ENCODE peak calls at places on chromosomes 5 and 9, in four cellular contexts. Q is left ventricle myocardium inferior, P is choroid plexus epithelial cell, H is cardiac fibroblast. F is an unnamed sample.

GRCh38 chr5:42756630-42757601 is at the start of gene CCDC152:
- DNase-seq in Q (no peak), H (peak), P (peak), F (peak)

GRCh38 chr9:38423939-38424843 is at the start of gene IGFBPL1:
- DNase-seq in P (peak), Q (no peak), H (no peak), F (no peak)

GRCh38 chr5:77771452-77771851 is 4.7 kb downstream of the TBCA start:
- DNase-seq in H (no peak), P (no peak), Q (no peak), F (no peak)

GRCh38 chr9:75930193-75930592 is 39.7 kb downstream of the PCSK5 start:
- DNase-seq in Q (no peak), P (no peak), H (no peak), F (no peak)

GRCh38 chr9:128992995-128993394 is 35.1 kb downstream of the SH3GLB2 start:
- DNase-seq in H (peak), P (peak), Q (no peak), F (peak)

GRCh38 chr5:145739824-145740223 is 95.3 kb downstream of the PRELID2 start:
- DNase-seq in P (no peak), Q (no peak), H (no peak), F (no peak)

GRCh38 chr9:36470891-36471290 is 70.8 kb upstream of the RNF38 start:
- DNase-seq in Q (peak), H (peak), P (peak), F (peak)

GRCh38 chr9:109708507-109708945 is 71.5 kb upstream of the PALM2AKAP2 start:
- DNase-seq in Q (no peak), P (peak), H (peak), F (no peak)

GRCh38 chr5:45417285-45417996 is 278.7 kb downstream of the HCN1 start:
- DNase-seq in P (no peak), Q (no peak), H (no peak), F (no peak)

GRCh38 chr9:34603610-34604231 is 8.2 kb downstream of the RPP25L start:
- DNase-seq in Q (peak), P (peak), H (peak), F (peak)

GRCh38 chr5:144332265-144332664 is 161.6 kb downstream of the KCTD16 start:
- DNase-seq in P (peak), H (no peak), Q (no peak), F (no peak)

GRCh38 chr9:127599550-127599891 is 12.6 kb upstream of the STXBP1 start:
- DNase-seq in H (no peak), P (no peak), Q (no peak), F (no peak)

GRCh38 chr9:78566948-78567675 is 270.2 kb downstream of the PSAT1 start:
- DNase-seq in P (peak), Q (no peak), H (peak), F (peak)

GRCh38 chr5:10762178-10762775 is 1.2 kb upstream of the DAP start:
- DNase-seq in Q (peak), P (no peak), H (peak), F (no peak)

GRCh38 chr5:171607863-171608262 is 177.8 kb upstream of the SMIM23 start:
- DNase-seq in H (no peak), Q (no peak), P (no peak), F (no peak)

GRCh38 chr5:94705427-94705826 is 87.0 kb downstream of the SLF1 start:
- DNase-seq in H (no peak), Q (no peak), P (peak), F (peak)

GRCh38 chr9:122158202-122158601 is 1.4 kb downstream of the NDUFA8 start:
- DNase-seq in Q (no peak), P (peak), H (peak), F (peak)

GRCh38 chr5:21219255-21219654 is 1231.3 kb upstream of the CDH18 start:
- DNase-seq in P (peak), H (no peak), Q (no peak), F (no peak)

GRCh38 chr5:51997908-51998307 is 614.7 kb downstream of the ISL1 start:
- DNase-seq in H (no peak), Q (no peak), P (no peak), F (no peak)

GRCh38 chr5:146703899-146704298 is 174.7 kb downstream of the PPP2R2B start:
- DNase-seq in P (no peak), H (no peak), Q (no peak), F (no peak)

GRCh38 chr9:71627537-71627936 is 140.8 kb downstream of the CEMIP2 start:
- DNase-seq in P (no peak), H (no peak), Q (no peak), F (no peak)

GRCh38 chr9:93651521-93651950 is 75.2 kb downstream of the PHF2 start:
- DNase-seq in Q (peak), H (no peak), P (no peak), F (no peak)

GRCh38 chr9:93712896-93713295 is 136.5 kb downstream of the PHF2 start:
- DNase-seq in Q (no peak), H (no peak), P (no peak), F (no peak)

GRCh38 chr5:77798448-77798847 is 22.3 kb upstream of the TBCA start:
- DNase-seq in P (no peak), H (no peak), Q (no peak), F (no peak)

GRCh38 chr9:118761016-118761790 is 608.0 kb downstream of the BRINP1 start:
- DNase-seq in Q (no peak), H (no peak), P (no peak), F (no peak)
- TF ChIP-seq CTCF in Q (no peak), H (no peak), P (no peak), F (no peak)

GRCh38 chr5:141560141-141560540 is 58.7 kb downstream of the DIAPH1 start:
- DNase-seq in H (peak), Q (no peak), P (peak), F (peak)

GRCh38 chr5:141559481-141559880 is 59.3 kb downstream of the DIAPH1 start:
- DNase-seq in H (peak), P (peak), Q (no peak), F (peak)

GRCh38 chr5:141558150-141558549 is 60.6 kb downstream of the DIAPH1 start:
- DNase-seq in H (peak), P (peak), Q (no peak), F (peak)

GRCh38 chr5:141560725-141561483 is 57.9 kb downstream of the DIAPH1 start:
- DNase-seq in H (peak), Q (peak), P (peak), F (peak)

DNA sequence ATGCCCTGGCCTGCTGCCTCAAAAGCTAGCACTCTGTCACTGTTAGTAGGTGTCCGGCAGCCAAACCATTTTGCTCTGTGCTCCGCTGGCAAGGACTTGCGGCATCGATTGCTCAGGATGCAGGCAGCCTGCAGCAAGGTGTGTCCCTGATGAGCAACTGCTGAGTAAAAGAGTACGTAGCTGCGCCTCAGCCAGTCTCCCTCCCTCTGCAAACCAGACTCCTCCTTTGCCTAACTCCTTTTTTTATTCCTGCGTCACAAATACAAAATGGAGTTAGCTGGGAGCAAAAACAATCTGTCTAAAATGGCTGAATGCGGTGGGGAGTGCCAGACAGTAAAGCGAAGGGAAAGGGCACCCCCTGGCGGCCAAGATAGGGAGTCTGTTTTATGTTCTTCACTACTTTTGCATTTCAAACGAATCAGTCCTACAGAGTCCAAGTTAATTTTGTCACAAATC is 61.1 kb downstream of the DIAPH1 start:
- DNase-seq in Q (peak), H (peak), P (peak), F (peak)
- H3K4me3 ChIP-seq in Q (peak), H (peak), P (peak), F (peak)

GRCh38 chr5:7805379-7805778 is 45.6 kb downstream of the CFAP90 start:
- DNase-seq in Q (no peak), P (peak), H (no peak), F (no peak)
- TF ChIP-seq CTCF in Q (no peak), P (peak), H (no peak), F (peak)

DNA sequence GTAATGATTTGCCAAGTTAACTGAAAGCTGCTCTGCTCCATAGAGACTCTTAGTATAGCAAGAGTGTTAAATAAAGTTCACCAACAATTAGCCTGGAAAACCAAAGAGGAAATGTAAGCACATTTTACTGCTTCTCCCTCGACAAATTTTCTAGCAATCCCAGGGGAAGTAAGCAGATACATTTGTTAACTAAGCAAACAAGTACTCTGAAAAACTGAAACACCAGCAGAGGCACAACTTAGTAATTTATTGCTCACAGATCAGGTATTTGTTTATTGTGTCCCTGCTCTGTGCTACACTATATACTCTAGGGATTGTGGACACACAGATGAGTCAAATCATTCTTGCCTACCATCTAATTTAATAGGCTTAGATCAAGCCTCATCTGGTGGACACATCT is 162.1 kb downstream of the GLIS3 start:
- DNase-seq in Q (no peak), P (peak), H (peak), F (peak)
- H3K4me3 ChIP-seq in Q (no peak), P (no peak), H (no peak), F (no peak)